ENCODE peak calls at places on chromosomes 1 and 21, in seven cellular contexts. V is mesenchymal stem cell, M is H9, D is neuronal stem cell, H is IMR-90, J is trophoblast cell, T is H1. F is an unnamed sample.
A peak's percentile ranks its signal among the peaks of the same experiment; 100 is the strongest.

GRCh38 chr21:34129039-34129891 is 55.9 kb downstream of the MRPS6 start:
- DNase-seq in V (peak; percentile 93), M (peak; percentile 58), D (peak; percentile 42), H (peak; percentile 92), J (no peak), T (peak; percentile 50), F (peak; percentile 87)

GRCh38 chr1:210394281-210394798 is 65.6 kb downstream of the HHAT start:
- DNase-seq in V (peak; percentile 17), M (no peak), D (no peak), H (peak; percentile 27), J (no peak), T (no peak), F (no peak)

GRCh38 chr21:36690637-36691538 is 8.0 kb upstream of the SIM2 start:
- DNase-seq in V (no peak), M (no peak), D (no peak), H (peak; percentile 28), J (no peak), T (no peak), F (no peak)

GRCh38 chr1:37092937-37093336 is 58.6 kb upstream of the GRIK3 start:
- DNase-seq in V (no peak), M (no peak), D (no peak), H (no peak), J (no peak), T (no peak), F (peak; percentile 11)

GRCh38 chr1:7098641-7099040 is 313.4 kb downstream of the CAMTA1 start:
- DNase-seq in V (no peak), M (no peak), D (no peak), H (no peak), J (no peak), T (no peak), F (no peak)

GRCh38 chr1:222631611-222632208 is 13.8 kb downstream of the MIA3 start:
- DNase-seq in V (no peak), M (no peak), D (no peak), H (peak; percentile 71), J (no peak), T (no peak), F (no peak)

GRCh38 chr1:8903410-8903809 is 24.9 kb upstream of the ENO1 start:
- DNase-seq in V (peak; percentile 40), M (no peak), D (no peak), H (no peak), J (no peak), T (no peak), F (no peak)

GRCh38 chr1:26848947-26849774 is 13.8 kb upstream of the SFN start:
- DNase-seq in V (peak; percentile 62), M (no peak), D (no peak), H (peak; percentile 90), J (no peak), T (no peak), F (no peak)

GRCh38 chr1:222048030-222048632 is 306.2 kb upstream of the DUSP10 start:
- DNase-seq in V (peak; percentile 89), M (no peak), D (no peak), H (peak; percentile 74), J (no peak), T (no peak), F (no peak)

GRCh38 chr1:212518188-212518951 is 85.7 kb downstream of the NENF start:
- DNase-seq in V (peak; percentile 71), M (no peak), D (no peak), H (peak; percentile 84), J (no peak), T (no peak), F (peak; percentile 53)

GRCh38 chr1:162562452-162562828 is 918 bp downstream of the UAP1 start:
- DNase-seq in V (peak; percentile 57), M (no peak), D (no peak), H (peak; percentile 65), J (peak; percentile 34), T (no peak), F (peak; percentile 4)

GRCh38 chr1:150168960-150169565 is 19.3 kb downstream of the PLEKHO1 start:
- DNase-seq in V (peak; percentile 69), M (peak; percentile 73), D (no peak), H (peak; percentile 63), J (peak; percentile 58), T (peak; percentile 86), F (peak; percentile 66)

GRCh38 chr1:60427194-60427593 is 353.6 kb upstream of the C1orf87 start:
- DNase-seq in V (no peak), M (no peak), D (no peak), H (no peak), J (no peak), T (no peak), F (peak; percentile 10)

GRCh38 chr1:35369922-35370671 is 101.6 kb downstream of the ZMYM4 start:
- DNase-seq in V (peak; percentile 82), M (no peak), D (no peak), H (peak; percentile 90), J (no peak), T (no peak), F (peak; percentile 37)

GRCh38 chr1:24486296-24487065 is 16.2 kb upstream of the RCAN3 start:
- DNase-seq in V (no peak), M (no peak), D (no peak), H (no peak), J (no peak), T (no peak), F (no peak)

GRCh38 chr1:219459321-219460105 is 153.4 kb downstream of the ZC3H11B start:
- DNase-seq in V (peak; percentile 15), M (no peak), D (no peak), H (no peak), J (no peak), T (no peak), F (no peak)

DNA sequence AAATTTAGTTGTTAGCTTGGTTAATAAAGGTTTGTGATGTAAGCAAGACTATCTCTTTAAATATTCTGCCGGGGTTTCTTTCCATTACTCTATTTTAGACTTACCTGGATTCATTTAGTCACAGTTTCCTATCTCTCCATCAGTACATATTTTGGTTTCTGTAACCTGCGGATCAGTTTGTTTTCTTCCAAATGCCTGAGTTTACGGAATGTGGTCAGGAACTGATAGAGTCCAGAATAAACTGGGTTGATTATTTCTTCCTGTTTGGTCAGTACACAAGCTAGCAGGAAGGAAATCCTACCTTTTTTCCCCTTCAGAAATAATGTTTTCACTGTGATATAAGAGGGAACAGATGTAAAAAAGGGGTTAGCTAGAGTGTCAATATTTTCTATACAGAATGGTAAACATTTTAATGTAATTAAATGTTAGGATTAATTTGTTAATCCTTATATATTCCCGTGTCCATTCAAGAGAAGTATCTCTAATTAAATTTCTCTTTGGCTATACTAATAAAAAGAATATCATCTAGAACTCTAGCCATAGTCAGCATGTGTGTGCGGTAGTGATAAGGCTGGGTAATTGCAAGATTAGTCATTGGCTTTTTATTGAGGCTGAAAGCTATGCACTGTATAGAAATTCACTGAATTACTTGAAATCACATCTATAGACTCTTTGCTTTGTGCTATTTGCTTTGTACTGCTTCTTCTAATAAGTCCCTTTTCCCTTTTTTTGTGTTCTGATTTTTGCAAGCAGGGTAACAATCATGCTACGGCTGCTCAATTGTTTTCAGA is 144.7 kb upstream of the ADGRL4 start:
- DNase-seq in V (peak; percentile 10), M (no peak), D (no peak), H (peak; percentile 32), J (no peak), T (no peak), F (no peak)
- H3K4me2 ChIP-seq in V (no peak overlapping the region), M (no peak overlapping the region), D (no peak overlapping the region), H (no peak overlapping the region), J (no peak overlapping the region), T (no peak overlapping the region), F (no peak overlapping the region)

DNA sequence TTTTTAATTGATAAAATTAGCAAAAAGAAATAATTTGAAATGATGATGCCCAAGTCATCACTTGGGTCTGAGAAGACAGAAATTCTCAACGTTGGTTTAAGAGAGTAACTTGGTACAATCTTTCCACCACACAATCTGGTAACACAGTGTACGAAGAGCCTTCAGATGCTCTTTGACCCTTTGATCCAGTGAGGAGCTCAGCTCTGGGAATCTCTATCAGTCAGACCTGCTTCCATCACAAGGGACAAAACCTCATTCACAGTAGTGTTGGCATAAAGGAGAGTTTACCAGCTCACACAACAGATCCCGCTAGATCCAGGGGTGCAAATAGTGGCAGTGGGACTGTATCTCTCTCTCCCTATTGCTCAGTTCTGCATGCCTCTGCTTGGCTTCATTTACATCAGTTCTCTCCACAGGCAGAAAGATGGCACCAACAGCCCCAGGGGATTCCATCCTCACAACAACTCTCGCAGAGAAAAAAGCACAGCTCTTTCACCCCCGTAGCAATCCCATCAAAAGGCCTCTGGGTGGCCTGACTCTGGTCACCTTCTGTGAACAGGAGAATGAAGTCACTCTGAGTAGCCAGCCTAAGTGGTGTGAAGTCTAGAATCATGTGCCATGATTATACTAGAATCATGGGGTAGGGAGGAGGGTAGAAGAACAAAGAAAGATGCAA is 119.7 kb downstream of the ZNF281 start:
- DNase-seq in V (peak; percentile 19), M (peak; percentile 71), D (no peak), H (no peak), J (no peak), T (no peak), F (peak; percentile 94)
- H3K27me3 ChIP-seq in V (no peaks in the 10 kb centered on the region), M (peaks cover 1% of the 10 kb centered on the region), D (no peaks in the 10 kb centered on the region), H (no peaks in the 10 kb centered on the region), J (no peaks in the 10 kb centered on the region), T (peaks cover 7% of the 10 kb centered on the region), F (no peaks in the 10 kb centered on the region)

DNA sequence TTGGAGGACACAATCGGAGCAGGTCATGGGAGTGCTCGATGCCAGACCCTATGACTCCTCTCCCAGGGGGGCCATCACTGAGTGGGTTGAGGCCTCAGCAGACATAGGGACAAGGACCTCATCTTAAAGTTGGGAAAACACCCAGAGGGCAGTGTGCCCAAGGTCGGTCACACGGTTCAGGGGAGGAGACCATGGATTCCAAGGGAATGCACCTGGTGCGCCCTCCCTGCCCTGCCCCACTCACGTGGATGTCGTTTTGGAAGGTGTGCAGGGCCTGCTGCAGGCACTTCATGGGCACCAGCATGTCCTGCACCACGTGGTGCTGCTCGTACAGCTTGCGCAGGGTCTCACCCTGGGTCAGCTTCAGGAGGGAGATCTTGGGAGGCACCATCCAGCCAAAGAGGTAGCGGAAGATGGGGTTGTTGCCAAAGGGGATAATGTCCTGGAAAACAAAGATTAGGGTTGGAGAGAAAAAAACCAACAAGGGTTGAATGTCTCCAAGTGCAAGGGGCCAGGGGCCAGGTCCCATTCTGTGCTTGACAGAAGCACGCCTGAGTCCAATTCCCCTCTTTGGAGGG is 33.1 kb downstream of the DHCR24 start:
- DNase-seq in V (no peak), M (no peak), D (no peak), H (no peak), J (no peak), T (no peak), F (no peak)
- H2AK5ac ChIP-seq in V (peak overlapping the region; percentile 8), M (no peak overlapping the region), D (no peak overlapping the region), H (peak overlapping the region; percentile 27), J (no peak overlapping the region), T (no peak overlapping the region), F (no peak overlapping the region)

GRCh38 chr1:201633811-201634210 is 94.9 kb downstream of the NAV1 start:
- DNase-seq in V (peak; percentile 48), M (no peak), D (no peak), H (peak; percentile 44), J (no peak), T (no peak), F (peak; percentile 40)

GRCh38 chr1:201633297-201633696 is 94.4 kb downstream of the NAV1 start:
- DNase-seq in V (no peak), M (no peak), D (no peak), H (no peak), J (no peak), T (no peak), F (no peak)

GRCh38 chr1:201636065-201636464 is 97.1 kb downstream of the NAV1 start:
- DNase-seq in V (no peak), M (no peak), D (peak; percentile 56), H (no peak), J (no peak), T (no peak), F (no peak)

GRCh38 chr1:201632364-201632952 is 93.5 kb downstream of the NAV1 start:
- DNase-seq in V (no peak), M (no peak), D (no peak), H (no peak), J (no peak), T (no peak), F (no peak)

GRCh38 chr1:201634261-201634660 is 95.3 kb downstream of the NAV1 start:
- DNase-seq in V (peak; percentile 81), M (no peak), D (no peak), H (peak; percentile 78), J (no peak), T (no peak), F (no peak)
- H3K4me2 ChIP-seq in V (no peak overlapping the region), M (no peak overlapping the region), D (no peak overlapping the region), H (no peak overlapping the region), J (no peak overlapping the region), T (no peak overlapping the region), F (no peak overlapping the region)

F was measured in mesendoderm.